ENCODE peak calls at places on chromosomes 5 and 9, in nine cellular contexts. B is gastroesophageal sphincter; V is activated CD8-positive, alpha-beta T cell treated with anti-CD3 and anti-CD28 coated beads, Interleukin-2, amount 10 ng/mL, durations not matched to agents 7 days and 5 days; A is foreskin keratinocyte; X is right cardiac atrium; L is lower lobe of right lung; H is activated CD8-positive, alpha-beta memory T cell treated with anti-CD3 and anti-CD28 coated beads, Interleukin-2, amount 10 ng/mL, durations not matched to agents 7 days and 5 days; S is activated naive CD8-positive, alpha-beta T cell treated with anti-CD3 and anti-CD28 coated beads, Interleukin-2, amount 10 ng/mL, durations not matched to agents 7 days and 5 days; U is heart right ventricle. C is an unnamed sample.

GRCh38 chr9:36946653-36947052 is 87.4 kb downstream of the PAX5 start:
- ATAC-seq in H (no peak), S (no peak), V (no peak), L (no peak), B (no peak), U (no peak), A (peak), X (no peak), C (no peak)

GRCh38 chr9:27462434-27462833 is 61.7 kb upstream of the IFNK start:
- ATAC-seq in U (no peak), S (no peak), L (peak), V (no peak), A (no peak), H (no peak), X (no peak), B (no peak), C (no peak)

GRCh38 chr5:33470544-33470943 is 29.8 kb downstream of the TARS1 start:
- ATAC-seq in L (no peak), V (peak), X (no peak), S (no peak), H (no peak), U (no peak), A (peak), B (no peak), C (no peak)

GRCh38 chr9:88387035-88387732 is 1.1 kb upstream of the SPIN1 start:
- ATAC-seq in H (no peak), B (peak), X (peak), A (no peak), L (peak), V (no peak), U (peak), S (no peak), C (peak)

GRCh38 chr9:137593176-137593575 is 2.9 kb upstream of the ZMYND19 start:
- ATAC-seq in U (no peak), B (no peak), H (no peak), X (no peak), S (no peak), L (peak), A (no peak), V (no peak), C (no peak)

GRCh38 chr9:131468031-131468430 is 34.7 kb upstream of the POMT1 start:
- ATAC-seq in V (no peak), A (no peak), H (no peak), L (no peak), B (no peak), X (no peak), U (no peak), S (no peak), C (no peak)

GRCh38 chr5:171405615-171406014 is 13.8 kb upstream of the FGF18 start:
- ATAC-seq in H (no peak), V (no peak), U (no peak), L (no peak), X (no peak), S (no peak), A (peak), B (no peak), C (peak)

GRCh38 chr5:118531276-118531675 is 457.1 kb downstream of the DTWD2 start:
- ATAC-seq in U (no peak), B (no peak), V (no peak), S (no peak), A (no peak), X (no peak), H (no peak), L (no peak), C (no peak)

GRCh38 chr5:106759581-106759980 is 911.2 kb downstream of the EFNA5 start:
- ATAC-seq in V (no peak), H (no peak), B (no peak), L (peak), U (no peak), A (no peak), S (no peak), X (no peak), C (no peak)

GRCh38 chr9:114047717-114048116 is 30.4 kb downstream of the AMBP start:
- ATAC-seq in L (peak), B (no peak), A (no peak), X (no peak), S (no peak), H (no peak), V (no peak), U (no peak), C (no peak)

GRCh38 chr5:93092349-93093105 is 488.5 kb downstream of the NR2F1-AS1 start:
- ATAC-seq in V (no peak), A (no peak), H (no peak), U (no peak), S (no peak), X (peak), L (no peak), B (no peak), C (no peak)

GRCh38 chr5:115379622-115380344 is 83.3 kb upstream of the CCDC112 start:
- ATAC-seq in L (peak), B (no peak), V (no peak), H (peak), U (no peak), X (no peak), S (no peak), A (peak), C (peak)

GRCh38 chr9:110383491-110383890 is 45.8 kb upstream of the TXNDC8 start:
- ATAC-seq in S (no peak), X (no peak), H (no peak), L (no peak), B (no peak), A (no peak), U (no peak), V (no peak), C (no peak)

GRCh38 chr5:129664336-129664937 is 83.5 kb upstream of the MINAR2 start:
- ATAC-seq in L (no peak), A (peak), U (no peak), S (no peak), H (no peak), V (no peak), X (no peak), B (no peak), C (no peak)

GRCh38 chr5:81787843-81788242 is 36.9 kb upstream of the SSBP2 start:
- ATAC-seq in U (no peak), X (peak), L (peak), B (peak), H (no peak), V (no peak), A (peak), S (no peak), C (no peak)

GRCh38 chr5:180304431-180305375 is 12.8 kb upstream of the MAPK9 start:
- ATAC-seq in X (no peak), L (peak), S (no peak), B (no peak), U (no peak), A (no peak), V (no peak), H (no peak), C (no peak)

GRCh38 chr9:68896495-68896894 is 117.4 kb downstream of the PRKACG start:
- ATAC-seq in V (peak), A (no peak), X (peak), B (no peak), H (peak), S (peak), L (no peak), U (peak), C (no peak)

GRCh38 chr9:99779277-99779676 is 42.4 kb upstream of the NR4A3 start:
- ATAC-seq in S (no peak), B (no peak), L (no peak), H (no peak), X (no peak), U (no peak), A (no peak), V (no peak), C (peak)

GRCh38 chr5:91042225-91042624 is 340.9 kb downstream of the ARRDC3 start:
- ATAC-seq in B (no peak), A (no peak), X (no peak), L (no peak), H (no peak), S (no peak), V (no peak), U (no peak), C (no peak)

GRCh38 chr5:35743644-35744043 is 113.0 kb upstream of the IL7R start:
- ATAC-seq in B (no peak), H (no peak), U (no peak), V (no peak), S (no peak), X (no peak), A (no peak), L (no peak), C (no peak)

GRCh38 chr9:105126233-105126632 is 118.2 kb upstream of the SLC44A1 start:
- ATAC-seq in X (no peak), S (no peak), B (no peak), V (no peak), A (no peak), L (no peak), U (no peak), H (no peak), C (no peak)

GRCh38 chr9:114214686-114215397 is 59.5 kb downstream of the COL27A1 start:
- ATAC-seq in U (peak), X (peak), L (no peak), A (peak), V (no peak), H (no peak), B (no peak), S (no peak), C (no peak)

GRCh38 chr9:129458155-129458661 is 162.7 kb downstream of the C9orf50 start:
- ATAC-seq in H (peak), S (peak), V (peak), A (no peak), B (no peak), X (no peak), L (peak), U (no peak), C (peak)

GRCh38 chr9:8863886-8864881 is 1064.6 kb upstream of the DMAC1 start:
- ATAC-seq in L (no peak), H (no peak), B (no peak), V (no peak), X (no peak), S (no peak), A (peak), U (no peak), C (no peak)

GRCh38 chr9:129737479-129738269 is 15.2 kb downstream of the PTGES start:
- ATAC-seq in U (peak), L (peak), A (peak), B (peak), V (peak), X (peak), H (peak), S (peak), C (peak)

GRCh38 chr9:78439192-78439865 is 142.4 kb downstream of the PSAT1 start:
- ATAC-seq in A (peak), X (peak), B (peak), U (peak), L (peak), S (no peak), H (peak), V (peak), C (peak)

GRCh38 chr9:86263876-86264275 is 4.4 kb upstream of the C9orf153 start:
- ATAC-seq in S (no peak), A (no peak), U (no peak), V (no peak), B (no peak), X (no peak), H (no peak), L (no peak), C (no peak)

GRCh38 chr5:159732220-159732619 is 184.1 kb upstream of the ADRA1B start:
- ATAC-seq in X (no peak), U (no peak), S (peak), H (no peak), V (no peak), B (no peak), A (no peak), L (no peak), C (peak)

GRCh38 chr5:140178482-140179116 is 3.6 kb downstream of the CYSTM1 start:
- ATAC-seq in U (no peak), B (no peak), H (no peak), A (no peak), V (no peak), X (no peak), S (no peak), L (no peak), C (no peak)

GRCh38 chr9:131094015-131094414 is 2.3 kb upstream of the AIF1L start:
- ATAC-seq in L (no peak), H (no peak), X (no peak), B (no peak), U (no peak), V (no peak), S (no peak), A (no peak), C (no peak)

GRCh38 chr5:157839157-157839795 is 19.7 kb downstream of the CLINT1 start:
- ATAC-seq in H (no peak), V (no peak), B (no peak), X (no peak), U (no peak), S (no peak), A (no peak), L (no peak), C (no peak)

GRCh38 chr9:129336601-129337286 is 158.7 kb upstream of the IER5L start:
- ATAC-seq in L (no peak), A (no peak), H (peak), V (peak), S (peak), U (no peak), B (no peak), X (peak), C (peak)

GRCh38 chr9:110143969-110144545 is 63.9 kb downstream of the C9orf152 start:
- ATAC-seq in S (peak), A (no peak), X (peak), H (peak), L (peak), V (peak), B (no peak), U (peak), C (peak)